ENCODE peak calls at places on chromosomes 12 and 14, in four cellular contexts. One of them, this sample, is unnamed.

GRCh38 chr12:111730420-111730819 is 36.3 kb upstream of the ALDH2 start:
- DNase-seq in COR-L47: no peak
- DNase-seq in fibroblast of lung: no peak
- DNase-seq in RCC 7860: no peak
- DNase-seq in this sample: no peak

GRCh38 chr12:112768278-112768677 is 23.3 kb upstream of the RPH3A start:
- DNase-seq in COR-L47: no peak
- DNase-seq in fibroblast of lung: no peak
- DNase-seq in RCC 7860: no peak
- DNase-seq in this sample: no peak

GRCh38 chr12:79689477-79690155 is 1.1 kb downstream of the PAWR start:
- DNase-seq in fibroblast of lung: peak; percentile 54
- DNase-seq in COR-L47: peak; percentile 44
- DNase-seq in RCC 7860: peak; percentile 48
- DNase-seq in this sample: peak; percentile 59

GRCh38 chr14:61698216-61698980 is 3.1 kb downstream of the HIF1A start:
- DNase-seq in fibroblast of lung: no peak
- DNase-seq in COR-L47: no peak
- DNase-seq in RCC 7860: no peak
- DNase-seq in this sample: no peak

GRCh38 chr12:89960607-89961394 is 252.2 kb upstream of the ATP2B1 start:
- DNase-seq in COR-L47: no peak
- DNase-seq in RCC 7860: peak; percentile 51
- DNase-seq in fibroblast of lung: peak; percentile 15
- DNase-seq in this sample: no peak

GRCh38 chr14:80930836-80931389 is 10.6 kb downstream of the CEP128 start:
- DNase-seq in COR-L47: no peak
- DNase-seq in RCC 7860: peak; percentile 76
- DNase-seq in fibroblast of lung: peak; percentile 94
- DNase-seq in this sample: no peak

GRCh38 chr12:51593539-51593938 is 2.5 kb downstream of the SCN8A start:
- DNase-seq in COR-L47: no peak
- DNase-seq in RCC 7860: no peak
- DNase-seq in fibroblast of lung: peak; percentile 71
- DNase-seq in this sample: no peak

GRCh38 chr12:24728366-24728765 is 220.5 kb downstream of the BCAT1 start:
- DNase-seq in COR-L47: no peak
- DNase-seq in fibroblast of lung: peak; percentile 35
- DNase-seq in RCC 7860: peak; percentile 16
- DNase-seq in this sample: no peak

GRCh38 chr14:97578982-97579381 is 781.8 kb downstream of the VRK1 start:
- DNase-seq in RCC 7860: no peak
- DNase-seq in fibroblast of lung: no peak
- DNase-seq in COR-L47: no peak
- DNase-seq in this sample: no peak

GRCh38 chr12:131831021-131831571 is 2.9 kb downstream of the MMP17 start:
- DNase-seq in fibroblast of lung: peak; percentile 21
- DNase-seq in COR-L47: peak; percentile 66
- DNase-seq in RCC 7860: no peak
- DNase-seq in this sample: peak; percentile 77

GRCh38 chr14:95452176-95452889 is 64.1 kb downstream of the SYNE3 start:
- DNase-seq in COR-L47: no peak
- DNase-seq in fibroblast of lung: no peak
- DNase-seq in RCC 7860: no peak
- DNase-seq in this sample: no peak

GRCh38 chr14:89425931-89426330 is 8.9 kb upstream of the FOXN3 start:
- DNase-seq in COR-L47: no peak
- DNase-seq in RCC 7860: peak; percentile 95
- DNase-seq in fibroblast of lung: peak; percentile 99
- DNase-seq in this sample: no peak

GRCh38 chr12:18383203-18383602 is 121.9 kb downstream of the PIK3C2G start:
- DNase-seq in RCC 7860: peak; percentile 88
- DNase-seq in COR-L47: no peak
- DNase-seq in fibroblast of lung: peak; percentile 92
- DNase-seq in this sample: no peak

GRCh38 chr12:70609739-70610491 is 27.3 kb downstream of the PTPRB start:
- DNase-seq in fibroblast of lung: peak; percentile 42
- DNase-seq in COR-L47: peak; percentile 57
- DNase-seq in RCC 7860: no peak
- DNase-seq in this sample: peak; percentile 66

GRCh38 chr14:95136631-95137030 is 20.7 kb downstream of the DICER1 start:
- DNase-seq in fibroblast of lung: no peak
- DNase-seq in RCC 7860: no peak
- DNase-seq in COR-L47: no peak
- DNase-seq in this sample: no peak

GRCh38 chr14:35959835-35960234 is 133.7 kb downstream of the BRMS1L start:
- DNase-seq in fibroblast of lung: no peak
- DNase-seq in RCC 7860: no peak
- DNase-seq in COR-L47: peak; percentile 29
- DNase-seq in this sample: no peak

GRCh38 chr14:33686218-33686617 is 264.7 kb downstream of the EGLN3 start:
- DNase-seq in RCC 7860: peak; percentile 77
- DNase-seq in COR-L47: no peak
- DNase-seq in fibroblast of lung: peak; percentile 92
- DNase-seq in this sample: no peak

GRCh38 chr12:52280796-52281560 is 6.5 kb downstream of the KRT86 start:
- DNase-seq in RCC 7860: peak; percentile 93
- DNase-seq in fibroblast of lung: peak; percentile 98
- DNase-seq in COR-L47: no peak
- DNase-seq in this sample: peak; percentile 93

GRCh38 chr14:54763761-54764160 is 138.9 kb downstream of the GCH1 start:
- DNase-seq in RCC 7860: no peak
- DNase-seq in COR-L47: no peak
- DNase-seq in fibroblast of lung: no peak
- DNase-seq in this sample: peak; percentile 43

GRCh38 chr14:54654600-54654999 is 87.7 kb downstream of the SAMD4A start:
- DNase-seq in COR-L47: no peak
- DNase-seq in fibroblast of lung: no peak
- DNase-seq in RCC 7860: no peak
- DNase-seq in this sample: no peak

GRCh38 chr12:112183141-112183581 is 57.8 kb downstream of the TRAFD1 start:
- DNase-seq in fibroblast of lung: peak; percentile 73
- DNase-seq in RCC 7860: peak; percentile 26
- DNase-seq in COR-L47: no peak
- DNase-seq in this sample: no peak

GRCh38 chr12:95836185-95836609 is 22.6 kb upstream of the SNRPF start:
- DNase-seq in RCC 7860: no peak
- DNase-seq in COR-L47: peak; percentile 27
- DNase-seq in fibroblast of lung: peak; percentile 86
- DNase-seq in this sample: no peak

GRCh38 chr12:18970603-18971002 is 158.9 kb upstream of the PLEKHA5 start:
- DNase-seq in COR-L47: no peak
- DNase-seq in RCC 7860: no peak
- DNase-seq in fibroblast of lung: peak; percentile 54
- DNase-seq in this sample: no peak

GRCh38 chr14:67883717-67884116 is 64.1 kb downstream of the RAD51B start:
- DNase-seq in COR-L47: no peak
- DNase-seq in fibroblast of lung: peak; percentile 21
- DNase-seq in RCC 7860: no peak
- DNase-seq in this sample: no peak

GRCh38 chr14:58922211-58922940 is 266.1 kb upstream of the DAAM1 start:
- DNase-seq in COR-L47: no peak
- DNase-seq in RCC 7860: no peak
- DNase-seq in fibroblast of lung: peak; percentile 56
- DNase-seq in this sample: no peak

This sample was measured in suprapubic skin.